ENCODE peak calls at places on chromosomes 12 and 14, in five cellular contexts. V, N, A, O and S are unnamed samples.

GRCh38 chr12:28704477-28705169 is 444.5 kb upstream of the FAR2 start:
- DNase-seq in V (peak), N (no peak), A (no peak), O (no peak), S (no peak)

GRCh38 chr12:12086975-12087692 is 16.4 kb downstream of the BCL2L14 start:
- DNase-seq in V (no peak), N (no peak), A (no peak), O (no peak), S (no peak)

GRCh38 chr14:77123381-77124344 is 17.9 kb downstream of the ZDHHC22 start:
- DNase-seq in V (no peak), N (no peak), A (no peak), O (no peak), S (no peak)

GRCh38 chr14:103382375-103382774 is 2.8 kb upstream of the MARK3 start:
- DNase-seq in V (peak), N (no peak), A (no peak), O (peak), S (no peak)

GRCh38 chr14:59465570-59466150 is 480 bp upstream of the GPR135 start:
- DNase-seq in V (no peak), N (no peak), A (no peak), O (no peak), S (no peak)

GRCh38 chr14:90693413-90693812 is 122.8 kb downstream of the TTC7B start:
- DNase-seq in V (no peak), N (no peak), A (no peak), O (no peak), S (no peak)

GRCh38 chr14:39431416-39432178 is 636 bp downstream of the FBXO33 start:
- DNase-seq in V (peak), N (peak), A (peak), O (peak), S (peak)

GRCh38 chr14:24710403-24711063 is 76.5 kb upstream of the GZMB start:
- DNase-seq in V (peak), N (peak), A (peak), O (peak), S (peak)

GRCh38 chr14:76908834-76909233 is 82.6 kb downstream of the LRRC74A start:
- DNase-seq in V (no peak), N (no peak), A (no peak), O (no peak), S (no peak)

GRCh38 chr12:56709759-56710376 is 15.2 kb downstream of the NACA start:
- DNase-seq in V (no peak), N (no peak), A (no peak), O (no peak), S (no peak)

GRCh38 chr12:2544213-2544612 is 250.6 kb upstream of the FKBP4 start:
- DNase-seq in V (no peak), N (no peak), A (no peak), O (no peak), S (no peak)

GRCh38 chr14:69715725-69716482 is 51.0 kb upstream of the SRSF5 start:
- DNase-seq in V (peak), N (no peak), A (no peak), O (no peak), S (no peak)

GRCh38 chr12:52020539-52021336 is 14.0 kb downstream of the TAMALIN start:
- DNase-seq in V (peak), N (peak), A (peak), O (peak), S (peak)

GRCh38 chr12:70178038-70178437 is 65.2 kb upstream of the CNOT2 start:
- DNase-seq in V (no peak), N (no peak), A (no peak), O (no peak), S (no peak)

GRCh38 chr12:76623929-76624328 is 64.4 kb upstream of the OSBPL8 start:
- DNase-seq in V (peak), N (no peak), A (no peak), O (no peak), S (no peak)

GRCh38 chr14:44361083-44361482 is 146.0 kb downstream of the FSCB start:
- DNase-seq in V (no peak), N (no peak), A (no peak), O (no peak), S (no peak)

GRCh38 chr12:52350786-52351185 is 16.5 kb downstream of the KRT85 start:
- DNase-seq in V (no peak), N (no peak), A (no peak), O (no peak), S (no peak)

GRCh38 chr14:73713206-73713803 is 879 bp downstream of the PNMA1 start:
- DNase-seq in V (no peak), N (peak), A (no peak), O (no peak), S (no peak)

GRCh38 chr12:87930033-87930432 is 99.2 kb downstream of the C12orf50 start:
- DNase-seq in V (peak), N (no peak), A (no peak), O (no peak), S (no peak)

GRCh38 chr12:45350861-45351260 is 135.0 kb downstream of the ANO6 start:
- DNase-seq in V (no peak), N (no peak), A (no peak), O (no peak), S (no peak)

GRCh38 chr12:109741286-109741969 is 27.8 kb downstream of the FAM222A start:
- DNase-seq in V (no peak), N (no peak), A (no peak), O (no peak), S (no peak)

GRCh38 chr12:110848524-110848923 is 1.7 kb downstream of the CCDC63 start:
- DNase-seq in V (no peak), N (no peak), A (no peak), O (no peak), S (no peak)

GRCh38 chr14:58746261-58746660 is 108.5 kb downstream of the DACT1 start:
- DNase-seq in V (peak), N (peak), A (no peak), O (no peak), S (no peak)

GRCh38 chr14:31326111-31326510 is 94.2 kb downstream of the HEATR5A start:
- DNase-seq in V (peak), N (no peak), A (no peak), O (no peak), S (peak)

GRCh38 chr12:47856094-47856493 is 36.4 kb upstream of the HDAC7 start:
- DNase-seq in V (no peak), N (no peak), A (no peak), O (no peak), S (no peak)

GRCh38 chr14:41606249-41607118 is at the start of gene LRFN5:
- DNase-seq in V (peak), N (no peak), A (peak), O (no peak), S (no peak)

GRCh38 chr14:20680363-20680762 is 4.0 kb upstream of the RNASE4 start:
- DNase-seq in V (no peak), N (no peak), A (no peak), O (no peak), S (no peak)

GRCh38 chr12:2339022-2339431 is 286.2 kb downstream of the CACNA1C start:
- DNase-seq in V (peak), N (no peak), A (no peak), O (no peak), S (no peak)

GRCh38 chr12:78316150-78316549 is 485.5 kb downstream of the NAV3 start:
- DNase-seq in V (no peak), N (no peak), A (no peak), O (no peak), S (no peak)

GRCh38 chr12:32457251-32458025 is 58.1 kb downstream of the FGD4 start:
- DNase-seq in V (peak), N (no peak), A (no peak), O (no peak), S (no peak)

GRCh38 chr14:36207500-36207899 is 31.0 kb upstream of the PTCSC3 start:
- DNase-seq in V (peak), N (no peak), A (peak), O (no peak), S (peak)

GRCh38 chr12:82964446-82964845 is 277.7 kb downstream of the TMTC2 start:
- DNase-seq in V (no peak), N (no peak), A (no peak), O (no peak), S (no peak)

GRCh38 chr14:65993103-65993502 is 493.1 kb upstream of the CCDC196 start:
- DNase-seq in V (no peak), N (no peak), A (no peak), O (no peak), S (no peak)

GRCh38 chr12:124509300-124509675 is 58.1 kb downstream of the NCOR2 start:
- DNase-seq in V (no peak), N (no peak), A (no peak), O (no peak), S (no peak)
- TF ChIP-seq BHLHE40 in V (no peak), N (no peak), A (no peak), O (no peak), S (no peak)

DNA sequence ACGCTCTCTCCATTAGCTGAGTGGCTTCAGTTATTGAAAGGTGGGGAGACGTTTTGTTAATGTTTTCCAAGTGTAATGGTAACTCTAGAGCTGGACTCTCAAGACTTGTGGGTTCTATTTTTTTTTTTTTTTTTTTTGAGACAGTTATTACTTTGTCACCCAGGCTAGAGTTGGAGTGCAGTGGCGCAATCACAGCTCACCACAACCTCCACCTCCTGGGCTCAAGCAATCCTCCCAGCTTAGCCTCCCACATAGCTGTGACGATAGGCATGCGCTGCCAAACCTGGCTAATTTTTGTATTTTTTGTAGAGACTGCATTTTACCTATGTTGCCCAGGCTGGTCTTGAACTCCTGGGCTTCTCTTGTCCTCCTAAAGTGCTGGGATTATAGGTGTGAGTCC is 26.2 kb downstream of the ATF1 start:
- DNase-seq in V (no peak), N (no peak), A (no peak), O (no peak), S (no peak)
- TF ChIP-seq BHLHE40 in V (no peak), N (no peak), A (no peak), O (no peak), S (no peak)

GRCh38 chr14:49992448-49992847 is 99.6 kb downstream of the ARF6 start:
- DNase-seq in V (no peak), N (no peak), A (no peak), O (no peak), S (no peak)

GRCh38 chr14:49993565-49993964 is 100.7 kb downstream of the ARF6 start:
- DNase-seq in V (no peak), N (no peak), A (no peak), O (no peak), S (no peak)

GRCh38 chr14:49992901-49993335 is 100.0 kb downstream of the ARF6 start:
- DNase-seq in V (peak), N (no peak), A (no peak), O (no peak), S (peak)

GRCh38 chr14:49997991-49998390 is 105.1 kb downstream of the ARF6 start:
- DNase-seq in V (no peak), N (no peak), A (no peak), O (no peak), S (no peak)

DNA sequence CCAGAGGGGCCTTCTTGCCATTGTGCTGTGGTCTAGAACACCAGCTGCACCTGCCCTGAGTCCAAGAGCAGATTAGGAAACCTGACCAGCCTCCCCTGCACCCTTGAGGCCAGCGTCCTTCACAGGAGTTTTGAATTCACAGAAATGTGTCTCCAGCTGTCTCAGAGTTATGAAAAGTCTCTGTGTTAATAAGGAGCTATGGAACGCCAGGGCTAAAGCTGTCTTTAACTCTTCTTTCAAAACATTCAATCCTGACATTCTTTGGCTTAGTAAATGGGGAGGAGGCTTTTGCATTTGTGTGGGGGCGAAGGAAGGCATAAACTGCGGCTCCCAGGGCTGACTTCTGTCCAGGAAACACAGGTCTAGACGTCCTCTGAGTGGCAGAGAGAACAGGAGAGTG is 102.3 kb downstream of the ARF6 start:
- DNase-seq in V (peak), N (no peak), A (no peak), O (no peak), S (no peak)
- TF ChIP-seq BHLHE40 in V (no peak), N (no peak), A (no peak), O (no peak), S (no peak)

GRCh38 chr12:120944645-120945217 is 33.6 kb upstream of the HNF1A start:
- DNase-seq in V (peak), N (peak), A (peak), O (peak), S (no peak)
- TF ChIP-seq BHLHE40 in V (no peak), N (no peak), A (no peak), O (no peak), S (no peak)

GRCh38 chr12:92927436-92928116 is 1.5 kb downstream of the EEA1 start:
- DNase-seq in V (peak), N (peak), A (no peak), O (peak), S (peak)
- TF ChIP-seq BHLHE40 in V (peak), N (no peak), A (no peak), O (no peak), S (no peak)

GRCh38 chr12:122726056-122726558 is 4.5 kb downstream of the HCAR1 start:
- DNase-seq in V (no peak), N (no peak), A (no peak), O (no peak), S (peak)

GRCh38 chr12:122732611-122733010 is 2.0 kb upstream of the HCAR1 start:
- DNase-seq in V (no peak), N (no peak), A (no peak), O (no peak), S (no peak)

GRCh38 chr12:122729583-122730214 is 945 bp downstream of the HCAR1 start:
- DNase-seq in V (no peak), N (no peak), A (no peak), O (no peak), S (no peak)

GRCh38 chr12:122732170-122732569 is 1.5 kb upstream of the HCAR1 start:
- DNase-seq in V (no peak), N (no peak), A (no peak), O (no peak), S (no peak)

DNA sequence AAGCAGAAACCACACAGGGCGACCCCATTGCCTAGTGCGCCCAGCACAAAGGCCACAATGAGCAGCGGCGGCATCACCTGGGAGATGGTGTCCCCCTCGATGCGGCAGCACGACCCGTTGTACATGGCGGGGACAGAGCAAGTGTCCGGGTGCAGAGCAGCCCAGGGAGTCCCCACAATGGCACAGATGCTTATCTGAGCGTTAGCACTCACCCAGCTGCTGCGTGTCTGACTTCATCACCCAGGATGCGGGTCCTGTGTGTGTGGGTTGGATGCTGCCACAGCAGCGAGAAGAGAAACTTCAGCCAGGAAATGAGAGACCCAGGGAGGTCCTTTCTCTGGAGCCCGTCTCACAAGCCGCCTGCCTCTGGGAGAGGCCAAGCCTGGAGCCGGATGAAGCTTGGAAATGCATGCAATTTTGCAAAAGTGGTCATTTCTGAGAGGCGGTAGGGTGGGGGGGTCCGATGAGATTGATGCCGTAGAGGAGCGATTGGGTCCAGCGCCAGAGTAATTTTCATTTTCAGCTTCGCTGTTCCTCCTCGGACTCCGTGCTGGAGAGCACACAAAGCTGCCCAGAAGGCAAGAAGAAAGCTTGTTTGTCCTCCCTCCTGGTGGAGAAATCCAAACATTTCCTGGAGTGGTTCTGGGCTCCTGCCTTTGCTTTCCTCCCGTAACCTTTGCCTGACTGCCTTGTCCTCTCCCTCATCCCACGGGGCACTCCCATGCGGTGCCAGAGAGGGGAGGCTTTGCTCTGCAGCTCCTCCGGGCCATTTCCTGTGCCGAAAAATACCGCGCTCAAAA is at the start of gene HCAR1:
- DNase-seq in V (no peak), N (no peak), A (no peak), O (no peak), S (peak)
- TF ChIP-seq BHLHE40 in V (no peak), N (no peak), A (no peak), O (no peak), S (no peak)